ENCODE peak calls at places on chromosomes 13 and 19, in ten cellular contexts. V is endothelial cell; P is T1000; O is cerebellum; X is neuronal stem cell; R is GDM1; F is anterior cingulate cortex; J is germinal center; C is activated T-cell treated with anti-CD3 and anti-CD28 coated beads, Interleukin-2, amount 50 U/mL, for 1 hour; L is left lobe of liver. I is an unnamed sample.

GRCh38 chr13:106617561-106617960 is 49.6 kb upstream of the ARGLU1 start:
- DNase-seq in V (no peak), P (no peak), O (no peak), X (peak; percentile 35), R (no peak), F (no peak), J (no peak), C (no peak), L (no peak), I (no peak)

GRCh38 chr13:91574756-91575155 is 176.3 kb downstream of the GPC5 start:
- DNase-seq in V (no peak), P (no peak), O (no peak), X (no peak), R (no peak), F (no peak), J (no peak), C (no peak), L (no peak), I (no peak)

GRCh38 chr19:6412111-6412999 is 12.3 kb downstream of the KHSRP start:
- DNase-seq in V (peak; percentile 51), P (no peak), O (no peak), X (no peak), R (no peak), F (no peak), J (peak; percentile 58), C (peak; percentile 60), L (peak; percentile 55), I (no peak)

GRCh38 chr13:52695856-52696255 is 43.2 kb downstream of the SUGT1 start:
- DNase-seq in V (no peak), P (no peak), O (no peak), X (no peak), R (no peak), F (no peak), J (no peak), C (no peak), L (no peak), I (no peak)

GRCh38 chr19:43331435-43332010 is 22.0 kb upstream of the CD177 start:
- DNase-seq in V (peak; percentile 37), P (no peak), O (no peak), X (no peak), R (peak; percentile 3), F (no peak), J (no peak), C (no peak), L (no peak), I (no peak)

GRCh38 chr19:1144741-1145140 is 29.3 kb downstream of the SBNO2 start:
- DNase-seq in V (no peak), P (no peak), O (no peak), X (no peak), R (no peak), F (no peak), J (no peak), C (no peak), L (no peak), I (no peak)

GRCh38 chr13:104086759-104087158 is 1020.5 kb upstream of the SLC10A2 start:
- DNase-seq in V (no peak), P (no peak), O (no peak), X (no peak), R (no peak), F (no peak), J (no peak), C (no peak), L (no peak), I (no peak)

GRCh38 chr19:38718747-38719543 is 25.3 kb downstream of the CAPN12 start:
- DNase-seq in V (no peak), P (peak; percentile 30), O (peak; percentile 46), X (no peak), R (no peak), F (peak; percentile 66), J (no peak), C (no peak), L (no peak), I (peak; percentile 67)

GRCh38 chr13:94268661-94269060 is 210.8 kb downstream of the DCT start:
- DNase-seq in V (no peak), P (no peak), O (no peak), X (no peak), R (no peak), F (no peak), J (no peak), C (no peak), L (no peak), I (no peak)

GRCh38 chr13:85241045-85241444 is 558.2 kb downstream of the SLITRK6 start:
- DNase-seq in V (no peak), P (no peak), O (no peak), X (no peak), R (no peak), F (no peak), J (no peak), C (no peak), L (no peak), I (no peak)

GRCh38 chr19:40596608-40597328 is 4.4 kb upstream of the LTBP4 start:
- DNase-seq in V (peak; percentile 38), P (peak; percentile 64), O (no peak), X (no peak), R (no peak), F (peak; percentile 66), J (no peak), C (peak; percentile 40), L (no peak), I (peak; percentile 77)

GRCh38 chr19:31255863-31256600 is 93.2 kb downstream of the TSHZ3 start:
- DNase-seq in V (no peak), P (no peak), O (no peak), X (no peak), R (no peak), F (no peak), J (no peak), C (no peak), L (no peak), I (no peak)

GRCh38 chr19:2027361-2027760 is 11.8 kb upstream of the BTBD2 start:
- DNase-seq in V (no peak), P (no peak), O (no peak), X (no peak), R (no peak), F (no peak), J (no peak), C (no peak), L (no peak), I (no peak)

GRCh38 chr19:10975374-10976036 is 14.7 kb downstream of the SMARCA4 start:
- DNase-seq in V (no peak), P (no peak), O (no peak), X (no peak), R (no peak), F (no peak), J (no peak), C (no peak), L (no peak), I (no peak)

GRCh38 chr13:98416408-98416807 is 160.5 kb downstream of the STK24 start:
- DNase-seq in V (no peak), P (no peak), O (no peak), X (no peak), R (no peak), F (no peak), J (no peak), C (no peak), L (no peak), I (peak; percentile 82)

GRCh38 chr13:46143239-46143701 is 38.4 kb upstream of the CPB2 start:
- DNase-seq in V (no peak), P (no peak), O (no peak), X (no peak), R (no peak), F (no peak), J (no peak), C (no peak), L (peak; percentile 60), I (no peak)

GRCh38 chr13:48808689-48809088 is 155.0 kb downstream of the CYSLTR2 start:
- DNase-seq in V (no peak), P (no peak), O (no peak), X (no peak), R (no peak), F (no peak), J (no peak), C (no peak), L (no peak), I (no peak)

GRCh38 chr19:42207767-42208259 is 9.7 kb downstream of the DEDD2 start:
- DNase-seq in V (no peak), P (peak; percentile 29), O (no peak), X (no peak), R (no peak), F (no peak), J (no peak), C (no peak), L (no peak), I (peak; percentile 63)

I was measured in lower lobe of right lung.